ENCODE peak calls at places on chromosomes 11 and 22, in six cellular contexts. O is NCI-H1105 treated with DMSO at 0.1 percent for 48 hours; R is naive thymus-derived CD8-positive, alpha-beta T cell; L is HFF-Myc; J is activated CD8-positive, alpha-beta T cell treated with anti-CD3 and anti-CD28 coated beads for 36 hours; C is H54. I is an unnamed sample.

GRCh38 chr22:48453171-48453570 is 1374.5 kb downstream of the BRD1 start:
- DNase-seq in O (no peak), R (no peak), L (no peak), J (no peak), C (no peak), I (no peak)

GRCh38 chr11:46918087-46918751 is at the start of gene LRP4:
- DNase-seq in O (no peak), R (no peak), L (no peak), J (peak), C (no peak), I (no peak)

GRCh38 chr22:46052331-46052771 is 75.4 kb upstream of the WNT7B start:
- DNase-seq in O (no peak), R (no peak), L (no peak), J (no peak), C (no peak), I (no peak)

GRCh38 chr22:43205261-43205691 is 18.3 kb upstream of the TTLL12 start:
- DNase-seq in O (no peak), R (no peak), L (no peak), J (peak), C (no peak), I (no peak)

GRCh38 chr11:102810943-102811528 is 13.1 kb upstream of the MMP1 start:
- DNase-seq in O (peak), R (no peak), L (peak), J (no peak), C (no peak), I (no peak)

GRCh38 chr22:29000641-29001040 is 61.0 kb downstream of the C22orf31 start:
- DNase-seq in O (no peak), R (no peak), L (no peak), J (no peak), C (no peak), I (no peak)

GRCh38 chr11:114738954-114739353 is 60.6 kb downstream of the NXPE2 start:
- DNase-seq in O (peak), R (no peak), L (peak), J (peak), C (no peak), I (peak)

GRCh38 chr11:16000065-16000464 is 356.3 kb downstream of the SOX6 start:
- DNase-seq in O (no peak), R (no peak), L (no peak), J (no peak), C (no peak), I (no peak)

GRCh38 chr22:27990879-27991278 is 71.8 kb upstream of the PITPNB start:
- DNase-seq in O (no peak), R (no peak), L (no peak), J (peak), C (peak), I (no peak)

GRCh38 chr22:43733138-43733537 is 79.0 kb downstream of the EFCAB6 start:
- DNase-seq in O (no peak), R (no peak), L (no peak), J (no peak), C (no peak), I (no peak)

GRCh38 chr22:44645083-44645482 is 56.9 kb upstream of the PRR5 start:
- DNase-seq in O (peak), R (no peak), L (no peak), J (no peak), C (no peak), I (no peak)

I was measured in KG1.